ENCODE peak calls at places on chromosomes 11 and 22, in eight cellular contexts. G, H, B, K, R, O, I and F are unnamed samples.

GRCh38 chr11:69674267-69674885 is 777 bp downstream of the LTO1 start:
- DNase-seq in G (no peak), R (no peak), K (no peak), O (no peak), B (peak), I (no peak), H (no peak), F (peak)

GRCh38 chr22:36329217-36330078 is 58.3 kb downstream of the MYH9 start:
- DNase-seq in G (no peak), B (peak), K (peak), O (peak), I (peak), H (peak), R (no peak), F (peak)

GRCh38 chr11:288328-289144 is at the start of gene PGGHG:
- DNase-seq in I (peak), R (peak), K (peak), B (peak), H (peak), O (peak), G (no peak), F (peak)

GRCh38 chr11:34242037-34242625 is 115.7 kb downstream of the ABTB2 start:
- DNase-seq in H (no peak), I (peak), O (no peak), B (peak), G (no peak), R (no peak), K (no peak), F (no peak)

GRCh38 chr22:22776121-22776520 is 111.5 kb upstream of the IGLL5 start:
- DNase-seq in R (no peak), O (no peak), I (no peak), G (no peak), B (no peak), K (no peak), H (no peak), F (no peak)

GRCh38 chr11:122113836-122114235 is 2.2 kb downstream of the BLID start:
- DNase-seq in O (no peak), B (no peak), R (no peak), H (no peak), K (no peak), I (no peak), G (no peak), F (no peak)

GRCh38 chr11:76086713-76087635 is 119.3 kb downstream of the WNT11 start:
- DNase-seq in I (no peak), H (no peak), R (no peak), G (no peak), B (no peak), O (no peak), K (no peak), F (peak)

GRCh38 chr11:66337103-66337899 is 1.1 kb upstream of the RIN1 start:
- DNase-seq in O (peak), I (peak), K (no peak), H (no peak), R (peak), B (no peak), G (no peak), F (peak)

GRCh38 chr11:19453893-19454292 is 213.1 kb upstream of the E2F8 start:
- DNase-seq in H (no peak), I (no peak), G (no peak), R (no peak), K (no peak), O (no peak), B (peak), F (peak)

GRCh38 chr11:120655589-120655988 is 144.0 kb downstream of the GRIK4 start:
- DNase-seq in R (no peak), I (no peak), H (no peak), G (no peak), B (no peak), K (no peak), O (no peak), F (no peak)

GRCh38 chr11:2669926-2670469 is 29.8 kb downstream of the KCNQ1OT1 start:
- DNase-seq in H (no peak), O (no peak), K (no peak), G (no peak), R (no peak), I (no peak), B (no peak), F (peak)

GRCh38 chr11:57310630-57311086 is 14.1 kb downstream of the TNKS1BP1 start:
- DNase-seq in I (no peak), O (no peak), H (no peak), G (no peak), R (peak), B (no peak), K (no peak), F (peak)

GRCh38 chr22:38835888-38836301 is 7.9 kb downstream of the NPTXR start:
- DNase-seq in B (no peak), O (no peak), I (no peak), H (no peak), K (no peak), R (no peak), G (no peak), F (peak)

GRCh38 chr22:29353286-29353685 is 35.1 kb downstream of the AP1B1 start:
- DNase-seq in K (no peak), G (no peak), R (peak), B (no peak), H (no peak), O (peak), I (no peak), F (peak)
- H3K27ac ChIP-seq in K (no peak), G (peak), R (no peak), B (no peak), H (no peak), O (no peak), I (no peak), F (no peak)

GRCh38 chr22:43110927-43111623 is 525 bp downstream of the BIK start:
- DNase-seq in G (no peak), I (no peak), R (no peak), H (peak), B (no peak), O (peak), K (no peak), F (peak)
- H3K27ac ChIP-seq in G (no peak), I (no peak), R (no peak), H (no peak), B (no peak), O (peak), K (no peak), F (no peak)

GRCh38 chr11:12110714-12111481 is 508 bp downstream of the MICAL2 start:
- DNase-seq in H (peak), I (peak), K (no peak), G (peak), B (no peak), R (peak), O (peak), F (peak)
- H3K27ac ChIP-seq in H (peak), I (no peak), K (peak), G (no peak), B (peak), R (peak), O (peak), F (peak)

GRCh38 chr11:59144579-59145345 is 2.1 kb downstream of the FAM111A start:
- DNase-seq in I (peak), K (peak), O (peak), G (peak), H (peak), R (peak), B (peak), F (peak)
- H3K27ac ChIP-seq in I (peak), K (peak), O (peak), G (peak), H (peak), R (peak), B (peak), F (peak)

DNA sequence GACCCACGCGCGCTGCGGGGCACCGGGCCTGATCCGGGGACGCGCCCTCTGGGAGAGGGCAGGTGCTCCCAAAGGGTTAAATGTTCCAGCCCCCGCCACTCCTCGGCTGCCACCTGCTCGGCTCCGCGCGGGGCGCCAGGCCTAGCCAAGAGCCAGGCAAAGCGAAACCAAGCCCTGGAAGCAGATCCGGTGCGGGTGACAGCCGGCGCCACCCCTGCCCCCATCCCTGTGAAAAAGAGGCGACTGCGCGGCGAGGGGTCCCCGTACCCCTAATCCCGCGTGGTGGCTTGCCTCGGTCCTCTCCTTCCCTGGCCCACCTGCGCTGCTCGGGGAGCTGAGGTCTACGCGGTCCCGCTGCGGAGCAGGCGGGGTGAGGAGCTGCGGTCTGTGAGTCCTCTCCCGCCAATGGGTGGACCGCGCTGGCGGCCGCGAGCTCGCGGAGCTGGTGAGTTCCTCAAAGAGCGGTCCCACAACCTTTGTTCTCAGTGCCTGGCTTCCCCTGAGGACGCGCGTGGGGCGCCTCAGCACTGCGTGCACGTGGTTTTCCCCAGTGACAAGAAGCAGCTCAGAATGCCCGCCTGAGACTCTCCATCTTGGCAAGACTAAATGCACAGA is at the start of gene ME3:
- DNase-seq in O (peak), G (peak), H (peak), I (peak), K (no peak), B (peak), R (peak), F (peak)
- H3K27ac ChIP-seq in O (peak), G (peak), H (no peak), I (peak), K (peak), B (peak), R (peak), F (peak)

DNA sequence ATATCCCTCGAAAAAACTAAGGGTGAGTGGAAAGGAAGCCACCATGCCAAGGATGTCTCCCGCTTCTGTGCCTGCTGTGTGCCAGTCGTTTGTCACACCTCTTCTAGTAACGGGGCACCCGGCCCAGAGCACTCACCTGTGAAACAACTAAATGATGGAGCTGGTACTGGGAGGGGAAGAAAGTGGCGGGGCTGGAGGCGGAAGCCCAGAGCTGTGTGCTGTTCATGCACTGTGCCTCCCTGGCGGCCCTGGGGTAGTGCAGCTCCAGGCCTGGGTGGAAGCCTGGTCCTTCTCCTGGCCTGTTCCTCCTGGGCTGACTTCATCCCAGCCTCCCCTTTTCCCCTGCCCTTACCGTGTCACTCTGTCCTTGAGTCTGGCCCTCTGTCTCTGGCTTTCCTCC is 130.2 kb downstream of the CEP164 start:
- DNase-seq in H (no peak), O (no peak), K (no peak), I (no peak), R (no peak), G (no peak), B (no peak), F (no peak)
- H3K27ac ChIP-seq in H (no peak), O (no peak), K (no peak), I (no peak), R (no peak), G (no peak), B (no peak), F (no peak)

GRCh38 chr11:4704790-4705334 is 278 bp downstream of the MMP26 start:
- DNase-seq in H (no peak), R (no peak), O (no peak), I (no peak), G (no peak), K (no peak), B (no peak), F (peak)
- H3K27ac ChIP-seq in H (no peak), R (no peak), O (no peak), I (no peak), G (no peak), K (no peak), B (no peak), F (no peak)

DNA sequence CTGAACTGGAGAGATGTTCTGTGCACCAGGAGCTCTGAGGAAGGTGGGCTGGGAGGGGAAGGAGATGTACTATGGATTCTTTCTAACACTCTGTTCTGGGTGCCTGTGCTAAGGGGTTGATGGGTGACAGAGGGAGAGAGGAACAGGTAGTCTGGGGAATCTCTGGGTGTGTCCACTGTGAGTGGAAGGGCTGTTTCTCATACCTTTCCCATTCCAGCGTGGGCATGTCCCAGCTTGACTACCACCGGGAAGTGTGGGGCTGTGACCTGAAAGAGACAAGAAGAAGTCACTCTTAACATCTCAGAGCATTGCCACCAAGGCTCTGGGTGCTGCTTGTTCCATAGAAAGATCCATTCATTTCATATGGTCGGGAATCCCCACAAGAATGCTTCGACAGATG is 121.9 kb downstream of the FBXO7 start:
- DNase-seq in I (no peak), O (no peak), K (no peak), G (no peak), H (no peak), B (peak), R (no peak), F (no peak)
- H3K27ac ChIP-seq in I (no peak), O (no peak), K (no peak), G (no peak), H (no peak), B (no peak), R (no peak), F (no peak)